ENCODE peak calls at places on chromosome 3, in four cellular contexts. A is Panc1, Z is RWPE1, Q is MM.1S. L is an unnamed sample.

GRCh38 chr3:141498592-141499223 is 11.9 kb downstream of the RASA2 start:
- DNase-seq in A (no peak), Z (no peak), Q (peak), L (no peak)

GRCh38 chr3:41881233-41881821 is 80.6 kb downstream of the ULK4 start:
- DNase-seq in A (peak), Q (peak), Z (no peak), L (peak)

GRCh38 chr3:67646586-67647234 is 7.7 kb downstream of the SUCLG2 start:
- DNase-seq in Q (no peak), Z (no peak), A (peak), L (no peak)

GRCh38 chr3:172993412-172993811 is 147.6 kb downstream of the SPATA16 start:
- DNase-seq in A (no peak), Z (no peak), Q (no peak), L (no peak)

GRCh38 chr3:13700362-13700761 is 151.4 kb downstream of the FBLN2 start:
- DNase-seq in Z (no peak), A (no peak), Q (no peak), L (no peak)

GRCh38 chr3:150545419-150546225 is 674 bp downstream of the SERP1 start:
- DNase-seq in Z (peak), Q (peak), A (no peak), L (no peak)

GRCh38 chr3:19065027-19065426 is 83.3 kb upstream of the KCNH8 start:
- DNase-seq in Z (no peak), Q (no peak), A (no peak), L (peak)

GRCh38 chr3:78994174-78995027 is 773.4 kb downstream of the ROBO1 start:
- DNase-seq in Z (no peak), A (no peak), Q (no peak), L (no peak)

GRCh38 chr3:190076138-190076537 is 44.6 kb downstream of the P3H2 start:
- DNase-seq in Z (no peak), Q (no peak), A (no peak), L (no peak)

GRCh38 chr3:50572801-50573371 is 3.6 kb downstream of the HEMK1 start:
- DNase-seq in Q (no peak), A (no peak), Z (no peak), L (no peak)

GRCh38 chr3:87900061-87900460 is 158.7 kb downstream of the CGGBP1 start:
- DNase-seq in Z (no peak), Q (no peak), A (no peak), L (no peak)

GRCh38 chr3:142211034-142211433 is 14.4 kb downstream of the GK5 start:
- DNase-seq in A (no peak), Q (no peak), Z (no peak), L (no peak)

GRCh38 chr3:187903697-187904096 is 158.4 kb upstream of the BCL6 start:
- DNase-seq in Z (no peak), Q (no peak), A (no peak), L (no peak)

GRCh38 chr3:96430019-96430541 is 384.3 kb upstream of the EPHA6 start:
- DNase-seq in Z (no peak), A (no peak), Q (no peak), L (no peak)

GRCh38 chr3:136473716-136474326 is 223.7 kb downstream of the PCCB start:
- DNase-seq in A (no peak), Z (no peak), Q (no peak), L (no peak)

GRCh38 chr3:71690222-71690821 is 34.9 kb downstream of the EIF4E3 start:
- DNase-seq in Q (no peak), A (no peak), Z (peak), L (no peak)